ENCODE peak calls at places on chromosomes 16 and 17, in six cellular contexts. W, M, V, D, Y and I are unnamed samples.

GRCh38 chr17:8162232-8162996 is at the start of gene VAMP2:
- DNase-seq in W (peak), M (peak), V (peak), D (peak), Y (peak), I (no peak)

GRCh38 chr17:3750926-3751325 is 27.2 kb downstream of the HASPIN start:
- DNase-seq in W (peak), M (no peak), V (no peak), D (no peak), Y (no peak), I (no peak)

GRCh38 chr16:86383488-86384262 is 126.7 kb upstream of the FOXF1 start:
- DNase-seq in W (no peak), M (no peak), V (no peak), D (no peak), Y (peak), I (no peak)

GRCh38 chr16:84404936-84405640 is 36.8 kb downstream of the ATP2C2 start:
- DNase-seq in W (no peak), M (no peak), V (no peak), D (no peak), Y (no peak), I (no peak)

GRCh38 chr17:40307001-40307690 is 1.8 kb upstream of the RARA start:
- DNase-seq in W (no peak), M (no peak), V (peak), D (no peak), Y (peak), I (no peak)

GRCh38 chr16:9008335-9009260 is 44.9 kb upstream of the USP7 start:
- DNase-seq in W (peak), M (peak), V (peak), D (peak), Y (peak), I (peak)

GRCh38 chr17:47956818-47957590 is 679 bp downstream of the PRR15L start:
- DNase-seq in W (no peak), M (no peak), V (no peak), D (no peak), Y (no peak), I (peak)

GRCh38 chr16:66740533-66740932 is 10.9 kb downstream of the DYNC1LI2 start:
- DNase-seq in W (no peak), M (no peak), V (no peak), D (no peak), Y (peak), I (peak)

GRCh38 chr17:1779571-1780074 is 17.8 kb downstream of the SERPINF1 start:
- DNase-seq in W (no peak), M (no peak), V (peak), D (no peak), Y (peak), I (no peak)

GRCh38 chr16:4169415-4169814 is 53.2 kb upstream of the ADCY9 start:
- DNase-seq in W (no peak), M (no peak), V (no peak), D (no peak), Y (no peak), I (no peak)

GRCh38 chr16:4316103-4316731 is 350 bp downstream of the GLIS2 start:
- DNase-seq in W (no peak), M (no peak), V (peak), D (no peak), Y (no peak), I (no peak)

GRCh38 chr17:29929544-29930398 is at the start of gene SSH2:
- DNase-seq in W (peak), M (peak), V (peak), D (peak), Y (peak), I (peak)

GRCh38 chr17:79981661-79982101 is 54.0 kb downstream of the TBC1D16 start:
- DNase-seq in W (no peak), M (no peak), V (peak), D (no peak), Y (no peak), I (no peak)